ENCODE peak calls at places on chromosomes 12 and 14, in eight cellular contexts. I is small intestine; D is suprapubic skin; X is left ventricle myocardium inferior; A is CD4-positive, CD25-positive, alpha-beta regulatory T cell; F is fibroblast of lung; N is Panc1; Y is lung. G is an unnamed sample.

GRCh38 chr12:51905507-51906438 is 1.5 kb upstream of the ACVRL1 start:
- DNase-seq in I (peak; percentile 49), F (no peak), A (no peak), N (no peak), X (peak; percentile 87), Y (peak; percentile 76), D (peak; percentile 97), G (no peak)

GRCh38 chr12:118190266-118190665 is 54.3 kb downstream of the PEBP1 start:
- DNase-seq in F (peak; percentile 51), N (no peak), X (no peak), A (no peak), I (no peak), Y (no peak), D (no peak), G (no peak)

GRCh38 chr12:130456375-130457199 is 118.9 kb downstream of the PIWIL1 start:
- DNase-seq in X (peak; percentile 68), D (no peak), A (no peak), I (peak; percentile 2), F (no peak), Y (no peak), N (no peak), G (no peak)

GRCh38 chr12:12954361-12954760 is 2.4 kb upstream of the GPRC5D start:
- DNase-seq in Y (no peak), A (no peak), I (no peak), F (peak; percentile 52), X (no peak), N (no peak), D (no peak), G (no peak)

GRCh38 chr14:104392001-104392395 is 187.6 kb upstream of the C14orf180 start:
- DNase-seq in A (no peak), I (no peak), F (no peak), D (no peak), Y (no peak), X (no peak), N (no peak), G (no peak)

GRCh38 chr12:105479710-105480109 is 149.2 kb downstream of the C12orf75 start:
- DNase-seq in F (no peak), I (no peak), D (no peak), X (no peak), N (no peak), Y (no peak), A (no peak), G (no peak)

GRCh38 chr14:101960225-101960624 is 4.1 kb upstream of the DYNC1H1 start:
- DNase-seq in A (no peak), Y (no peak), D (no peak), F (no peak), N (no peak), I (no peak), X (no peak), G (no peak)

GRCh38 chr12:130280226-130280625 is 57.5 kb upstream of the PIWIL1 start:
- DNase-seq in I (no peak), F (no peak), Y (no peak), N (no peak), A (no peak), X (no peak), D (no peak), G (no peak)

GRCh38 chr12:32390572-32391219 is 8.7 kb upstream of the FGD4 start:
- DNase-seq in I (peak; percentile 54), D (no peak), X (peak; percentile 25), A (no peak), F (peak; percentile 20), Y (peak; percentile 62), N (no peak), G (no peak)

GRCh38 chr12:64608901-64609542 is 1.3 kb upstream of the RASSF3 start:
- DNase-seq in N (peak; percentile 83), X (no peak), A (peak; percentile 35), D (no peak), F (peak; percentile 61), I (peak; percentile 80), Y (peak; percentile 34), G (peak; percentile 58)

GRCh38 chr12:77377622-77378021 is 312.3 kb upstream of the E2F7 start:
- DNase-seq in D (no peak), I (no peak), Y (no peak), F (no peak), A (no peak), N (no peak), X (no peak), G (no peak)

GRCh38 chr14:75906680-75907280 is 75.0 kb downstream of the TGFB3 start:
- DNase-seq in F (peak; percentile 45), X (no peak), N (peak; percentile 18), A (peak; percentile 43), Y (peak; percentile 47), I (peak; percentile 56), D (peak; percentile 82), G (peak; percentile 81)

DNA sequence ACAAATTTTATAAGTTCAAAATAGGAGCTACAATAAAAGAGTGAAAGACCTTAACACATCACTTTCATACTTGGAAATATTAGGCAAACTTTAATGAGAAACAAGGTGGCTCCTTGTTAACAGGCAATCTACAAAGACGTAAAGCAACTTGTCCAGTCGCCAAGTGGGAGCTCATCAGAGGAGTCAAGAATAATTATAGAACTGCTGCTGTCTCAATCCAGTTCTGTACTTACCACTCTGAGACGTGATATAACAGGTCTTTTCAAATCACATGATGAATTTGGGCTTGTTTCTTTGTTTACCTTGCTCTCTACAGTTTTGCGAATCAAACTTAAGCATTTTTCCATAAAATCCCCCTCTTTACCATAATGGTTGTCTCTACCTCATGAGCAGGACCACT is 3.6 kb downstream of the YBX3 start:
- DNase-seq in Y (no peak), I (peak; percentile 1), N (no peak), A (no peak), X (peak; percentile 22), F (peak; percentile 9), D (no peak), G (no peak)
- H3K4me1 ChIP-seq in Y (peaks cover 16% of the 10 kb centered on the region), I (no peaks in the 10 kb centered on the region), N (peaks cover 55% of the 10 kb centered on the region), A (peaks cover 10% of the 10 kb centered on the region), X (peaks cover 81% of the 10 kb centered on the region), F (peaks cover 10% of the 10 kb centered on the region), D (peaks cover 69% of the 10 kb centered on the region), G (peaks cover 50% of the 10 kb centered on the region)

DNA sequence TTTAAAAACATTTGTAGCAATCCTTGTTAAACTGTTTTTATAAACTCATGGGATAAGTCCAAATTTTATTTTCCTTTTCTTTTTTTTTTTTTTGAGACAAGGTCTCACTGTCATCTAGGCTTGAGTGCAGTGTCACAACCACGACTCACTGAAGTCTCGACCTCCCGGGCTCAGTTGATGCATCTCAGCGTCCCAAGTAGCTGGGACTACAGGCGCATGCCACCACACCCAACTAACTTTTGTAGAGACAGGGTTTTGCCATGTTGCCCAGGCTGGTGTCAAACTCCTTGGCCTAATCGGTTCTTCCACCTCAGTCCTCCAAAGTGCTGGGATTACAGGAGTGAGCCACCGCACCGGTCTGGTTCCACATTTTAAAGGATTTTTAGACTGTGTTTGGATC is 9.8 kb downstream of the RAP1B start:
- DNase-seq in Y (no peak), I (no peak), X (no peak), A (no peak), F (no peak), N (no peak), D (no peak), G (no peak)
- H3K4me1 ChIP-seq in Y (peaks cover 38% of the 10 kb centered on the region), I (peaks cover 4% of the 10 kb centered on the region), X (peaks cover 94% of the 10 kb centered on the region), A (peaks cover 88% of the 10 kb centered on the region), F (peaks cover 26% of the 10 kb centered on the region), N (peaks cover 73% of the 10 kb centered on the region), D (peaks cover 78% of the 10 kb centered on the region), G (peaks cover 9% of the 10 kb centered on the region)

GRCh38 chr12:92128612-92129011 is 17.0 kb downstream of the BTG1 start:
- DNase-seq in A (no peak), I (no peak), D (no peak), Y (no peak), N (no peak), X (no peak), F (no peak), G (no peak)
- H3K4me1 ChIP-seq in A (peaks cover 47% of the 10 kb centered on the region), I (peaks cover 4% of the 10 kb centered on the region), D (peaks cover 41% of the 10 kb centered on the region), Y (peaks cover 13% of the 10 kb centered on the region), N (peaks cover 16% of the 10 kb centered on the region), X (peaks cover 33% of the 10 kb centered on the region), F (peaks cover 10% of the 10 kb centered on the region), G (no peaks in the 10 kb centered on the region)

DNA sequence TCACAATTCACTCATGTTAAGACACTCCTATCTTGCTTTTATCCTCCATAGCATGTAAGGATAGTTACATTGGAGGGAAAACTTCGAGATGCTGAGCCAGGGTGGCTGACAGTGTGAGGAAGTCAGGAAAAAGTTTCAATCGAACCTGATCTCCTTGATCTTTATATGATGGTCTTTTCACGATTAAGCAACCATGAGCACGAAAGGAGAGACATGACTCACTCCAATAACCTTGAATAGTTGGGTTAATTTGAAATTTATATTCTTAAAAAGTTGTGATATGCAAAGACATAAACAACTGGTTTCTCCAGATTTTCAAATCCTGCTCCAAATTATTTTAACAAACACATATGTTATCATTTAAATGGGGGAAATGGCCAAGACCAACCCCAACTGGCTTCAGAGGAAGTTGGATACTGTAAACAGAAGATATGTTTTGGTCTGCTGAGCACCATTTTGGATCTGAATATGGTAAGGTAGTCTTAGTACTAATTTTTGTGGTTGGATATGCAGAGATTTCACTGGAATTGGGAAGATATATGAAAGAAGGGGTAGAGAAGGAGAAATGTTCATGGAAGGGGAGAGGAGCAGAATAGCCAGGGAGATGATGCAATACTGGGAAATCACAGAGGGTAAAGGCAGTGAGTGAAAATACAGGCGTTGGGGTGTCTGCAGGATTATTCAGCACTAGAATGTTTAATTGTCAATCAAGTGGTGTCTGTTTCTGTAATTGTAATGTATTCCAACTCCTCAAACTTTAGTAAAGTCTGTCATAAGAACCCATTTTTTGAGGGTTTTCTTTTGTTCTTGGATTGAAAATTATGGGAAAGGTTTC is 185.2 kb upstream of the SLC38A2 start:
- DNase-seq in A (no peak), N (no peak), X (no peak), Y (no peak), D (no peak), F (peak; percentile 25), I (no peak), G (no peak)
- H3K4me1 ChIP-seq in A (no peaks in the 10 kb centered on the region), N (peaks cover 38% of the 10 kb centered on the region), X (peaks cover 41% of the 10 kb centered on the region), Y (peaks cover 19% of the 10 kb centered on the region), D (peaks cover 89% of the 10 kb centered on the region), F (peaks cover 18% of the 10 kb centered on the region), I (no peaks in the 10 kb centered on the region), G (peaks cover 8% of the 10 kb centered on the region)

GRCh38 chr12:116248433-116248832 is 29.1 kb downstream of the MED13L start:
- DNase-seq in A (no peak), Y (no peak), I (no peak), N (no peak), F (no peak), D (no peak), X (no peak), G (no peak)
- H3K4me1 ChIP-seq in A (peaks cover 22% of the 10 kb centered on the region), Y (peaks cover 27% of the 10 kb centered on the region), I (peaks cover 4% of the 10 kb centered on the region), N (peaks cover 34% of the 10 kb centered on the region), F (peaks cover 9% of the 10 kb centered on the region), D (peaks cover 34% of the 10 kb centered on the region), X (peaks cover 63% of the 10 kb centered on the region), G (peaks cover 14% of the 10 kb centered on the region)

DNA sequence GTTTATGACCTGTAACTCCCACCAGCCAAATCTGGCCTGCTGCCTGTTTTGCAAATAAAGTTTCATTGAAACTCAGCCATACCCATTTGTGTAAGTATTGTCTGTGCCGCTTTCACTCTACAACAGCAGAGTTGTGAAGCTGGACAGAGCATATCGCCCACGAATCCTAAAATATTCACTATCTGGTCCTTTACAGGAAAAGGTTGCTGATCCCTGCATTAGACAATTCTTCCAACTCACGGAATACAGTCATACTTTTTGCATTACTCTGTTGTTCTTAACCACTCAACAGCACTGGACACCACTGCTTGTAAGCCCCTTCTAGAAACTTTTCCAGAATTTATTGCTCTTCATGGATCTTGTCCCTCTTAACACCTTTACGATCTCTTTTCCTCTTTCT is 435.4 kb downstream of the EGLN3 start:
- DNase-seq in I (no peak), D (no peak), X (no peak), Y (no peak), N (no peak), F (peak; percentile 67), A (no peak), G (no peak)
- H3K4me1 ChIP-seq in I (no peaks in the 10 kb centered on the region), D (no peaks in the 10 kb centered on the region), X (no peaks in the 10 kb centered on the region), Y (no peaks in the 10 kb centered on the region), N (no peaks in the 10 kb centered on the region), F (no peaks in the 10 kb centered on the region), A (no peaks in the 10 kb centered on the region), G (no peaks in the 10 kb centered on the region)

GRCh38 chr12:110543252-110543959 is 39.7 kb downstream of the PPTC7 start:
- DNase-seq in X (peak; percentile 89), F (peak; percentile 87), D (peak; percentile 96), N (no peak), Y (peak; percentile 92), A (no peak), I (peak; percentile 69), G (no peak)
- H3K4me1 ChIP-seq in X (peaks cover 94% of the 10 kb centered on the region), F (peaks cover 14% of the 10 kb centered on the region), D (peaks cover 76% of the 10 kb centered on the region), N (peaks cover 3% of the 10 kb centered on the region), Y (peaks cover 15% of the 10 kb centered on the region), A (no peaks in the 10 kb centered on the region), I (no peaks in the 10 kb centered on the region), G (no peaks in the 10 kb centered on the region)